ENCODE peak calls at places on chromosomes 7 and 10, in seven cellular contexts. S is colonic mucosa, Z is mammary epithelial cell, Q is HCT116, H is small intestine, B is ovary, Y is testis. P is an unnamed sample. For H3K4me1, the result is how much of the 10 kb centered on the place peaks cover.

GRCh38 chr7:134246761-134247160 is 70.0 kb downstream of the SLC35B4 start:
- DNase-seq in Z (no peak), B (no peak), Q (no peak), Y (no peak), H (no peak), S (no peak), P (no peak)

GRCh38 chr7:149071641-149072437 is 18.7 kb downstream of the ZNF786 start:
- DNase-seq in Q (peak), B (no peak), S (no peak), H (peak), Z (no peak), Y (peak), P (no peak)

GRCh38 chr7:105830405-105831218 is 45.8 kb downstream of the ATXN7L1 start:
- DNase-seq in H (no peak), Q (peak), Y (no peak), B (no peak), Z (peak), S (no peak), P (no peak)

GRCh38 chr7:107659666-107660065 is 962 bp upstream of the SLC26A4 start:
- DNase-seq in B (no peak), H (no peak), Z (peak), Q (peak), S (no peak), Y (no peak), P (no peak)

GRCh38 chr10:404341-404740 is 269.1 kb downstream of the ZMYND11 start:
- DNase-seq in S (peak), Q (no peak), Y (no peak), Z (no peak), B (no peak), H (no peak), P (no peak)

GRCh38 chr10:84370268-84370667 is 41.9 kb downstream of the CCSER2 start:
- DNase-seq in Y (no peak), S (no peak), B (no peak), H (no peak), Q (no peak), Z (no peak), P (no peak)

GRCh38 chr7:1839701-1840100 is 169.6 kb downstream of the ELFN1 start:
- DNase-seq in B (no peak), H (no peak), S (no peak), Q (no peak), Z (no peak), Y (no peak), P (no peak)

GRCh38 chr7:29494350-29494749 is 69.3 kb upstream of the PRR15 start:
- DNase-seq in Y (no peak), S (no peak), H (no peak), B (no peak), Z (no peak), Q (no peak), P (no peak)

GRCh38 chr10:126062132-126063032 is 166.0 kb downstream of the FANK1 start:
- DNase-seq in S (peak), Y (peak), Z (peak), H (peak), Q (peak), B (peak), P (peak)

GRCh38 chr7:52261052-52261451 is 774.4 kb upstream of the POM121L12 start:
- DNase-seq in Z (no peak), Y (no peak), S (no peak), H (no peak), Q (no peak), B (no peak), P (no peak)

GRCh38 chr10:43299579-43299978 is 32.7 kb upstream of the RASGEF1A start:
- DNase-seq in Q (no peak), Y (no peak), Z (no peak), B (no peak), S (no peak), H (peak), P (no peak)

GRCh38 chr7:33685488-33685887 is 219.9 kb upstream of the BMPER start:
- DNase-seq in B (no peak), Q (no peak), Z (no peak), Y (no peak), H (no peak), S (no peak), P (no peak)

GRCh38 chr7:47479821-47480575 is 101.9 kb downstream of the TNS3 start:
- DNase-seq in Q (no peak), Z (no peak), Y (no peak), H (no peak), B (no peak), S (no peak), P (no peak)

DNA sequence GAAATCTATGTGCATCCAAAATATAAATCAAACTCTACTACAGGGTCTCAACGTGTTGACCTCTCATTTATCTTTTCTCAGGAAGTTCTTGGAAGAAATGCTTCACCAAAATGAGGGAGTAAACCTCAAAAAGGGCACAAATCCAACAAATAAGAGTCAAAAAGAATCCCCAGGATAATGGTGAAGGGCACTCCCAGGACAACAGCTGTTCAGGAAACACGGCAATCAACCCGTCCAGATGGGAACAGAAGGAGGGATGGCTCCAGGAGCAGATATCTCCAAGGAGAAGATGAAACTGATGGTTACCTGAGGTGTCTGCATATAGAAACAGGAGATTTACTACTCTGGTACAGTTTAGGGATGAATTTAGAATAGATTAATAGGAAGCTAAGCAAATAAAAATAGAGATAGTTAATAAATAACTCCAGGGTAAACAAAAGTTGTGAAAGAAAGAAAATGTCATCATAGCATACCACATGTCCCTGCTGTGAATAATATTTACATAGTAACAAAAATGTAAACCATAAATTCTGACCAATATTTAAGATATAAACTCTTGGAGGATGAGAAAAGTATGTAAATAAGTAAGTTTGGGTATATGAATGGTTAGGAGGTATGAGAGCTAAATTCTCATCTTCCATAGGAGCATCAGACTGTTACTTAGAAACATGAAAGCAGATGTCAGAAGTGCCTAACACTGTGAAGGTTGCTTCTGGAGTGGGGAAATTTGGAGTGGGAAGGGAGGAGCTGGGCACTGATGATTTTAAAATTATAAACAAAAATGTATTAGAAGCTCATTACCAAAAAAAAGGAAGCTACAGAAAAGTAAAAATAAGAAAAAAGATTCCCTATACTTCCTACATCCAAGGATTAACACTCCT is 237.5 kb upstream of the HPS1 start:
- DNase-seq in Y (no peak), B (no peak), Q (no peak), H (no peak), Z (no peak), S (no peak), P (no peak)
- H3K27ac ChIP-seq in Y (no peak), B (no peak), Q (no peak), H (no peak), Z (no peak), S (no peak), P (no peak)

GRCh38 chr10:86335257-86335656 is 31.3 kb downstream of the GRID1 start:
- DNase-seq in S (no peak), B (no peak), Z (no peak), Q (no peak), H (no peak), Y (no peak), P (no peak)
- H3K4me1 ChIP-seq in S (under half), B (under half), Z (under half), Q (under half), H (under half), Y (under half), P (under half)

GRCh38 chr10:46523881-46524470 is 32.5 kb downstream of the GPRIN2 start:
- DNase-seq in Q (peak), Y (peak), H (no peak), S (no peak), B (peak), Z (peak), P (peak)
- H3K27ac ChIP-seq in Q (peak), Y (no peak), H (no peak), S (peak), B (no peak), Z (peak), P (no peak)

DNA sequence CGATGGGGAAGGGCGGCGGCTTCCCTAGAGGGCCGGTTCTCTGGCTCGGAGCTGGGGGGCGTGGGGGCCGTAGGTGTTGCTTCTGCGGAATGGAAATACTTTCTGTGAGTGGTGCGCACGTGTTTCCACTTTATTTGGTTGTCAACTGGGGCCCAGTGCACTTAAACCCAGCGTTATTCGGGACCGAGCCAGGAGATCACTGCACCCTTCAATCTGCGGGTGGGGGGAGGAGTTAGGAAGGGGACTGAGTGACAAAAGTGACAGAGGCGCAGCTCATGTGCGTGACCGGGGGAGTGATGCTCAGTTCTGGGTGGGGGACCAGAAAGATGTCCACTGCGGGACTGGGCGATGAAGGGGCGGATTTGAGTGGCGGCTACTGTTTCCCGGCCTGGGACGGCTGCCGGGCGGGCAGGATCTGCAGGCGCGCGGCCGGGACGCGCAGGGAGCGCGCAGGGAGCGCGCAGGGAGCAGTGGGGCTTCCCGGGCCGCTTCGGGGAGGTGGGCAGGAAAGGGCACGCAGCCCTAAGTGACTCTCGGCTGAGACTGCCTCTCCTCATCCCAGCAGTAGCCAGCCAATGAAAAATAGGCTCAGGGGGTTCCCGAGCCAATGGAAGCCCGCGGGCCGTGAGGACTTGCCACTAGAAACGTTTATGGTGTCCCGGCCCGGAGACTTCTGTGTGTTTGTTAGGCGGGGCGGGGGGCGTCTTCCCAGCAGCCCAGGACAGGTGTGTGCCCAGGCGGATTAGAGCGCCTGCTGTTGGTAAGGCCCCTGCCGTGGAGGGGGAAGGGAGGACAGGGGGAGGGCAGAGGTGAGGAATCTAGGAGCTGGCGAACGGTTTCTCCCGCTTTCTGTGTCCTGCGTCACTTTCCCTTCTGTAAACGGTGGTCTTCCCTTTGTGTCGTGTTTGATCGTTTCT is 54.3 kb upstream of the KDM7A start:
- DNase-seq in Y (peak), S (peak), H (peak), Q (peak), B (peak), Z (peak), P (peak)
- H3K4me1 ChIP-seq in Y (under half), S (under half), H (under half), Q (under half), B (under half), Z (under half), P (under half)

GRCh38 chr7:130207642-130208041 is at the start of gene SSMEM1:
- DNase-seq in S (no peak), Z (peak), B (no peak), H (no peak), Q (no peak), Y (no peak), P (no peak)
- H3K27ac ChIP-seq in S (no peak), Z (no peak), B (no peak), H (no peak), Q (no peak), Y (no peak), P (no peak)

DNA sequence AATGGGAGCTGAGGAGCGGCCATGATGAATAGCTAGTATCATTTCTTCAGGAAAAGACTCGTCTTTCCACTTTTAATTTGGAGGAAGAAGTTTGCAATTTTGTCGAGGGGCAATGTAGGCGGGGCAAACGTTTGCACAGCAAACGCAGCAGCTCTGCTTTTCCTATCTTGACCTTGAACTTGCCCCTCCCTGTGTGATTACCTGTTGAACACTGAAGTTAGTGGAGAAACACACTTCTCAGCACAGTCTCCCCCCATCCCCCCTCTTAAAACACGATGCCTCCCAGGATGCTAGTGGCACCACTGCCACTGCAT is 178 bp upstream of the EPDR1 start:
- DNase-seq in Q (no peak), S (no peak), H (no peak), B (no peak), Z (no peak), Y (no peak), P (no peak)
- H3K4me1 ChIP-seq in Q (under half), S (under half), H (under half), B (under half), Z (under half), Y (under half), P (under half)

GRCh38 chr7:142776206-142776844 is 5.6 kb downstream of the PRSS2 start:
- DNase-seq in Z (no peak), Q (no peak), S (no peak), H (no peak), Y (no peak), B (no peak), P (no peak)
- H3K27ac ChIP-seq in Z (no peak), Q (no peak), S (no peak), H (no peak), Y (no peak), B (no peak), P (no peak)

P was measured in upper lobe of right lung.